ENCODE peak calls at places on chromosomes 2 and 18, in six cellular contexts. P, O, D, A, I and K are unnamed samples.

GRCh38 chr2:72738096-72738495 is 87.7 kb downstream of the EXOC6B start:
- DNase-seq in P (no peak), O (no peak), D (no peak), A (no peak), I (no peak), K (no peak)

GRCh38 chr2:206831442-206831995 is 66.1 kb downstream of the FASTKD2 start:
- DNase-seq in P (no peak), O (no peak), D (no peak), A (no peak), I (no peak), K (no peak)

GRCh38 chr2:178477443-178478099 is 829 bp downstream of the FKBP7 start:
- DNase-seq in P (no peak), O (no peak), D (no peak), A (no peak), I (no peak), K (no peak)

GRCh38 chr2:227815066-227815465 is 1.4 kb downstream of the CCL20 start:
- DNase-seq in P (no peak), O (no peak), D (no peak), A (no peak), I (no peak), K (no peak)

GRCh38 chr18:46748466-46748865 is 8.4 kb downstream of the ST8SIA5 start:
- DNase-seq in P (no peak), O (no peak), D (no peak), A (no peak), I (no peak), K (no peak)

GRCh38 chr2:191264647-191265079 is 19.5 kb downstream of the MYO1B start:
- DNase-seq in P (no peak), O (no peak), D (no peak), A (no peak), I (no peak), K (no peak)

GRCh38 chr2:232530626-232531260 is 4.8 kb downstream of the CHRND start:
- DNase-seq in P (no peak), O (no peak), D (no peak), A (no peak), I (no peak), K (no peak)

GRCh38 chr2:121088251-121089004 is 196.6 kb downstream of the TFCP2L1 start:
- DNase-seq in P (no peak), O (no peak), D (no peak), A (no peak), I (no peak), K (no peak)

GRCh38 chr2:85445316-85446295 is 27.1 kb downstream of the SH2D6 start:
- DNase-seq in P (no peak), O (no peak), D (no peak), A (no peak), I (no peak), K (no peak)

GRCh38 chr18:51461956-51462355 is 264.5 kb upstream of the MEX3C start:
- DNase-seq in P (no peak), O (no peak), D (no peak), A (no peak), I (no peak), K (no peak)

GRCh38 chr2:191705084-191705483 is 27.1 kb downstream of the NABP1 start:
- DNase-seq in P (no peak), O (no peak), D (no peak), A (no peak), I (no peak), K (no peak)

GRCh38 chr2:28736034-28736433 is 15.6 kb upstream of the PPP1CB start:
- DNase-seq in P (no peak), O (no peak), D (peak), A (no peak), I (no peak), K (no peak)

GRCh38 chr18:76494541-76495403 is at the start of gene ZNF516:
- DNase-seq in P (peak), O (no peak), D (peak), A (no peak), I (peak), K (no peak)

GRCh38 chr18:59681521-59682004 is 15.7 kb downstream of the CCBE1 start:
- DNase-seq in P (peak), O (no peak), D (no peak), A (no peak), I (no peak), K (no peak)

GRCh38 chr2:109171444-109172334 is 42.7 kb downstream of the SH3RF3 start:
- DNase-seq in P (no peak), O (no peak), D (no peak), A (no peak), I (no peak), K (no peak)

GRCh38 chr2:124609667-124610066 is 584.6 kb downstream of the CNTNAP5 start:
- DNase-seq in P (no peak), O (no peak), D (no peak), A (no peak), I (no peak), K (no peak)

GRCh38 chr18:62875320-62875719 is 160.0 kb downstream of the PHLPP1 start:
- DNase-seq in P (no peak), O (no peak), D (no peak), A (no peak), I (no peak), K (no peak)

GRCh38 chr2:46537046-46537445 is 57.7 kb downstream of the TMEM247 start:
- DNase-seq in P (no peak), O (no peak), D (no peak), A (no peak), I (no peak), K (no peak)

GRCh38 chr2:86068098-86069047 is 37.3 kb downstream of the POLR1A start:
- DNase-seq in P (no peak), O (peak), D (no peak), A (no peak), I (peak), K (peak)

GRCh38 chr2:69222984-69223658 is 163.9 kb downstream of the GFPT1 start:
- DNase-seq in P (no peak), O (no peak), D (no peak), A (no peak), I (no peak), K (no peak)

GRCh38 chr2:12313445-12314118 is 403.2 kb upstream of the TRIB2 start:
- DNase-seq in P (no peak), O (no peak), D (no peak), A (no peak), I (no peak), K (no peak)

GRCh38 chr2:152240559-152241231 is 65.1 kb upstream of the STAM2 start:
- DNase-seq in P (no peak), O (no peak), D (no peak), A (no peak), I (no peak), K (no peak)

GRCh38 chr18:45103319-45104070 is 422.8 kb downstream of the SETBP1 start:
- DNase-seq in P (no peak), O (no peak), D (no peak), A (no peak), I (no peak), K (no peak)

GRCh38 chr2:71925268-71926097 is 222.2 kb downstream of the CYP26B1 start:
- DNase-seq in P (no peak), O (no peak), D (no peak), A (no peak), I (no peak), K (no peak)